ENCODE peak calls at places on chromosomes 6 and 20, in six cellular contexts. O is hepatocyte; H is fibroblast of lung; K is CD4-positive, alpha-beta T cell; V is endothelial cell; D is GM12864. Q is an unnamed sample.

GRCh38 chr20:51565741-51566140 is 23.2 kb upstream of the NFATC2 start:
- DNase-seq in D (no peak), V (no peak), K (no peak), O (no peak), H (no peak), Q (no peak)

GRCh38 chr6:156783958-156784357 is 6.8 kb downstream of the ARID1B start:
- DNase-seq in O (no peak), K (no peak), D (no peak), H (no peak), V (no peak), Q (no peak)

GRCh38 chr20:41174782-41175181 is 37.4 kb downstream of the PLCG1 start:
- DNase-seq in H (peak; percentile 18), K (no peak), D (no peak), O (no peak), V (no peak), Q (no peak)

GRCh38 chr6:84773431-84774173 is 9.2 kb upstream of the TBX18 start:
- DNase-seq in K (no peak), O (peak; percentile 55), H (no peak), V (peak; percentile 45), D (no peak), Q (no peak)

GRCh38 chr20:24665196-24665595 is 195.8 kb downstream of the SYNDIG1 start:
- DNase-seq in O (no peak), K (no peak), H (no peak), V (no peak), D (no peak), Q (no peak)

GRCh38 chr6:6790891-6791290 is 202.4 kb downstream of the LY86 start:
- DNase-seq in V (no peak), K (no peak), D (no peak), H (no peak), O (peak; percentile 39), Q (no peak)

GRCh38 chr6:27471365-27472115 is 1.4 kb downstream of the ZNF184 start:
- DNase-seq in O (no peak), H (no peak), D (no peak), V (no peak), K (no peak), Q (no peak)

GRCh38 chr6:1792989-1793388 is 183.3 kb downstream of the FOXC1 start:
- DNase-seq in H (peak; percentile 17), O (no peak), K (no peak), D (no peak), V (no peak), Q (no peak)

GRCh38 chr20:56776345-56776744 is 147.2 kb downstream of the TFAP2C start:
- DNase-seq in V (no peak), K (no peak), O (no peak), H (no peak), D (no peak), Q (no peak)

GRCh38 chr6:34656378-34657036 is 40.1 kb downstream of the ILRUN start:
- DNase-seq in D (peak; percentile 98), H (peak; percentile 80), O (peak; percentile 31), K (peak; percentile 18), V (no peak), Q (peak; percentile 74)

GRCh38 chr20:43977252-43977651 is 62.6 kb downstream of the TOX2 start:
- DNase-seq in O (no peak), K (no peak), V (no peak), H (peak; percentile 45), D (no peak), Q (no peak)

GRCh38 chr20:7090753-7091310 is 323.3 kb downstream of the BMP2 start:
- DNase-seq in O (peak; percentile 61), H (no peak), D (no peak), K (no peak), V (no peak), Q (no peak)

GRCh38 chr6:15249371-15250019 is 3.6 kb downstream of the JARID2 start:
- DNase-seq in H (no peak), D (no peak), O (no peak), V (no peak), K (no peak), Q (no peak)

GRCh38 chr20:3923818-3924217 is 34.6 kb downstream of the PANK2 start:
- DNase-seq in O (no peak), K (no peak), H (peak; percentile 49), V (no peak), D (no peak), Q (no peak)

GRCh38 chr20:31673943-31674463 is 36.3 kb downstream of the COX4I2 start:
- DNase-seq in H (no peak), K (no peak), O (no peak), D (no peak), V (no peak), Q (no peak)

GRCh38 chr20:57660510-57661199 is 40.4 kb upstream of the ZBP1 start:
- DNase-seq in D (no peak), H (no peak), O (no peak), V (no peak), K (no peak), Q (peak; percentile 8)

GRCh38 chr6:115485400-115485799 is 575.3 kb downstream of the FRK start:
- DNase-seq in K (no peak), V (no peak), H (no peak), O (no peak), D (no peak), Q (no peak)

GRCh38 chr6:73566954-73567591 is 46.2 kb upstream of the EEF1A1 start:
- DNase-seq in D (no peak), H (peak; percentile 85), V (no peak), K (no peak), O (peak; percentile 88), Q (no peak)

GRCh38 chr6:138804986-138805385 is 9.1 kb downstream of the ECT2L start:
- DNase-seq in D (no peak), K (no peak), O (no peak), V (no peak), H (peak; percentile 66), Q (no peak)

GRCh38 chr20:3751664-3752385 is 15.7 kb downstream of the ADISSP start:
- DNase-seq in K (peak; percentile 52), D (no peak), V (no peak), O (peak; percentile 63), H (no peak), Q (peak; percentile 71)

GRCh38 chr20:6381887-6382286 is 259.1 kb upstream of the FERMT1 start:
- DNase-seq in O (peak; percentile 57), K (no peak), H (peak; percentile 51), D (no peak), V (peak; percentile 8), Q (no peak)

GRCh38 chr20:39878321-39878720 is 810.7 kb downstream of the MAFB start:
- DNase-seq in K (no peak), V (no peak), D (no peak), H (no peak), O (no peak), Q (no peak)

GRCh38 chr6:13251242-13251641 is 77.1 kb downstream of the TBC1D7 start:
- DNase-seq in D (no peak), H (no peak), K (no peak), O (no peak), V (no peak), Q (no peak)
- TF ChIP-seq CTCF in D (no peak), H (no peak), K (no peak), O (no peak), V (no peak), Q (no peak)

DNA sequence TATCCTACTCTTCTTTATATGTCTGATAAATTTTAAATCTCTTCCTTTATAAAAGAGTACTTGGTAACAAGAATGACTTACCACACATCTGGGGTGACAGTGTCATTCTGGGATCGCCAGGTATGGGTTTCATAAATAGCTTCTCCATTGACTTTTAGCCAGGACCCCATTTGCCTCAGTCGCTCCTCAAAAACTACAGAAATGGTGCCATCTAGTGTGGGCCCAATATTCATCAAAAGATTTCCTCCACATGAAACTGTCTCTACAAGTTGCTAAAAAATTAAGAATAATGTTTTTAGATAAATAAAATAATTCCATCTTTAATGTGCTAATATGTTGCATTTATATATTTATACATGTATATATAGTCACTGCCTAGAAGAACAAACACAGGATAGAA is 9.7 kb downstream of the FUCA2 start:
- DNase-seq in K (no peak), V (no peak), O (no peak), H (peak; percentile 11), D (no peak), Q (no peak)
- TF ChIP-seq CTCF in K (no peak), V (no peak), O (peak; percentile 25), H (peak; percentile 15), D (no peak), Q (no peak)

GRCh38 chr6:106976270-106976669 is 1.7 kb upstream of the CD24 start:
- DNase-seq in K (no peak), O (peak; percentile 38), D (no peak), V (no peak), H (no peak), Q (no peak)

GRCh38 chr6:106974999-106975698 is 620 bp upstream of the CD24 start:
- DNase-seq in V (peak; percentile 82), H (no peak), O (peak; percentile 80), D (no peak), K (no peak), Q (peak; percentile 54)

GRCh38 chr6:106974337-106974998 is at the start of gene CD24:
- DNase-seq in K (no peak), D (no peak), V (peak; percentile 90), H (no peak), O (peak; percentile 91), Q (peak; percentile 49)

GRCh38 chr6:106973841-106974336 is 640 bp downstream of the CD24 start:
- DNase-seq in V (peak; percentile 28), H (no peak), K (no peak), D (no peak), O (peak; percentile 50), Q (no peak)

DNA sequence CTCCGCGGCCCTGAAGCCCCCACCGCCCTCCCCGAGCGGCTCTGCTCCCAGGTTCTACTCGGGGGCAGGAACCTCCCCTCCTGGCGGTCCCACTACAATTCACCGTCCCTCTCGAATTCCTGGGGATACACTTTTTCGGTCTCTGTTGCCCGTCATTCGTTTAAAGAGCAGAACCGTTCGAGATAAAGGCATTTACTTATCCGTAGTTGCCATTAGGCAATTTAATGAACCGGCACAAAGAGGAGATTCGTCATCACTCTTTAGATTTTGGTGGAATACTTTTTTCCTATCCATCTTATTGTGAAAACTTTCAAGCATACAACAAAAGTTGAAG is 1.1 kb upstream of the CD24 start:
- DNase-seq in O (no peak), H (peak; percentile 10), V (no peak), K (no peak), D (no peak), Q (no peak)
- TF ChIP-seq CTCF in O (no peak), H (no peak), V (no peak), K (no peak), D (no peak), Q (no peak)

GRCh38 chr20:36507746-36508145 is 33.6 kb upstream of the MYL9 start:
- DNase-seq in K (no peak), V (no peak), D (no peak), O (no peak), H (no peak), Q (no peak)

GRCh38 chr20:36504295-36504694 is 37.0 kb upstream of the MYL9 start:
- DNase-seq in V (no peak), O (no peak), H (no peak), K (no peak), D (no peak), Q (no peak)

GRCh38 chr20:36501367-36502006 is 39.8 kb upstream of the MYL9 start:
- DNase-seq in V (no peak), O (no peak), K (no peak), H (no peak), D (no peak), Q (peak; percentile 57)

DNA sequence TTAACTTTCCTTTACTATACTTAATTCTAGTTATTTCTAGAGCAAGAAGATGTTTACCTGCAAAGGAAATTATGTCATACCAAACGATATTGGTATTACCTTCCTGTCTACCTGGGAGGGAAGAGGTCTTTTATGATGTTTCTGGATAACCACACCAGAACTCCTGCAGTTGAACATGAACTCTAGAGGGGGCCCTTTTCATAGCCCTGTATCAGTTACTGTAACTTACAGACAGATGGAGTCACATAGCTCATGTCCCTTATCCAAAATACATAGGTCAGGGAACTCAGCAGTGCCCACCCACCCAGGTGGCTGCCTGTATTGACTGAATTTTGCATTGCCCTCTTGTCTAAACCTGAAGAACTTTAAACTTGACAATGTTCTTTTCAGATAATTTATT is 35.1 kb upstream of the MYL9 start:
- DNase-seq in O (no peak), D (no peak), V (no peak), H (peak; percentile 25), K (no peak), Q (no peak)
- TF ChIP-seq CTCF in O (no peak), D (peak; percentile 24), V (no peak), H (peak; percentile 27), K (peak; percentile 31), Q (peak; percentile 20)